ENCODE peak calls at places on chromosomes 1 and 21, in eight cellular contexts. P, R, Q, B, A, T, H and S are unnamed samples.

GRCh38 chr21:43779660-43780059 is 3.6 kb upstream of the CSTB start:
- DNase-seq in H (no peak), A (no peak), T (no peak), B (peak; percentile 38), P (no peak), R (no peak), Q (no peak), S (no peak)

GRCh38 chr1:159828916-159829634 is 2.4 kb downstream of the SLAMF8 start:
- DNase-seq in Q (no peak), R (no peak), P (no peak), T (peak; percentile 74), B (peak; percentile 90), H (peak; percentile 20), A (peak; percentile 40), S (no peak)

GRCh38 chr1:12514597-12514996 is 103.4 kb downstream of the DHRS3 start:
- DNase-seq in H (no peak), R (no peak), B (no peak), A (no peak), Q (no peak), P (no peak), T (no peak), S (no peak)

GRCh38 chr1:57362480-57362879 is 61.4 kb downstream of the DAB1 start:
- DNase-seq in Q (no peak), P (no peak), B (no peak), H (no peak), T (no peak), A (no peak), R (no peak), S (no peak)

GRCh38 chr1:2934642-2935081 is 86.6 kb upstream of the ACTRT2 start:
- DNase-seq in A (no peak), R (no peak), T (no peak), H (no peak), P (no peak), B (no peak), Q (no peak), S (no peak)

GRCh38 chr1:1561801-1562470 is 12.7 kb downstream of the SSU72 start:
- DNase-seq in T (no peak), P (no peak), A (no peak), Q (no peak), R (no peak), B (no peak), H (no peak), S (no peak)

GRCh38 chr21:39564200-39564599 is 48.5 kb upstream of the B3GALT5 start:
- DNase-seq in R (no peak), A (no peak), Q (peak; percentile 82), H (peak; percentile 56), T (no peak), P (no peak), B (no peak), S (no peak)

GRCh38 chr1:205350124-205350523 is 6.6 kb downstream of the KLHDC8A start:
- DNase-seq in Q (no peak), A (no peak), B (no peak), H (no peak), T (no peak), P (no peak), R (no peak), S (no peak)

GRCh38 chr1:218439541-218440295 is 94.6 kb downstream of the TGFB2 start:
- DNase-seq in T (no peak), R (peak; percentile 51), P (no peak), A (no peak), H (no peak), Q (peak; percentile 24), B (peak; percentile 50), S (no peak)

GRCh38 chr1:36517415-36517814 is 34.7 kb upstream of the CSF3R start:
- DNase-seq in T (no peak), H (no peak), P (no peak), R (no peak), A (no peak), Q (no peak), B (no peak), S (no peak)

GRCh38 chr1:204448321-204448964 is 36.8 kb upstream of the PPP1R15B start:
- DNase-seq in T (no peak), B (peak; percentile 27), Q (no peak), P (no peak), R (peak; percentile 79), H (no peak), A (peak; percentile 87), S (no peak)